ENCODE peak calls at places on chromosomes 11 and 22, in six cellular contexts. X is neural progenitor cell; R is body of pancreas; W is brain microvascular endothelial cell; S is colonic mucosa; C is CD4-positive, alpha-beta T cell. Q is an unnamed sample. For H3K27me3, the result is how much of the 10 kb centered on the place peaks cover.

GRCh38 chr22:48536691-48537591 is 1290.7 kb downstream of the BRD1 start:
- DNase-seq in X (no peak), R (peak), W (no peak), S (no peak), C (no peak), Q (peak)

GRCh38 chr22:39581303-39581702 is 10.8 kb downstream of the CACNA1I start:
- DNase-seq in X (no peak), R (no peak), W (no peak), S (no peak), C (no peak), Q (no peak)

GRCh38 chr11:35102267-35102666 is 36.7 kb upstream of the CD44 start:
- DNase-seq in X (no peak), R (no peak), W (no peak), S (no peak), C (no peak), Q (no peak)

GRCh38 chr11:86079421-86079820 is 10.5 kb upstream of the PICALM start:
- DNase-seq in X (no peak), R (no peak), W (no peak), S (no peak), C (no peak), Q (no peak)

GRCh38 chr22:44003776-44004460 is 20.2 kb upstream of the PARVB start:
- DNase-seq in X (peak), R (no peak), W (no peak), S (no peak), C (no peak), Q (no peak)

GRCh38 chr11:103234974-103235373 is 125.7 kb downstream of the DYNC2H1 start:
- DNase-seq in X (no peak), R (no peak), W (no peak), S (no peak), C (no peak), Q (no peak)

GRCh38 chr11:46353706-46354105 is 6.4 kb downstream of the DGKZ start:
- DNase-seq in X (no peak), R (no peak), W (no peak), S (no peak), C (no peak), Q (peak)

GRCh38 chr22:28917747-28918543 is 34.6 kb downstream of the ZNRF3 start:
- DNase-seq in X (peak), R (peak), W (no peak), S (peak), C (no peak), Q (no peak)

GRCh38 chr11:6320411-6321207 is at the start of gene CAVIN3:
- DNase-seq in X (peak), R (peak), W (peak), S (peak), C (no peak), Q (no peak)

GRCh38 chr22:25833676-25834075 is 91.7 kb downstream of the MYO18B start:
- DNase-seq in X (no peak), R (no peak), W (no peak), S (no peak), C (no peak), Q (no peak)
- H3K27me3 ChIP-seq in X (under half), R (under half), W (under half), S (under half), C (under half), Q (under half)

GRCh38 chr11:21514298-21514697 is 678.6 kb upstream of the ANO5 start:
- DNase-seq in X (peak), R (peak), W (no peak), S (no peak), C (no peak), Q (no peak)
- TF ChIP-seq CTCF in X (peak), R (peak), W (no peak), S (peak), C (no peak), Q (no peak)

GRCh38 chr11:76664578-76665061 is 5.9 kb downstream of the LRRC32 start:
- DNase-seq in X (no peak), R (peak), W (no peak), S (no peak), C (no peak), Q (no peak)

GRCh38 chr11:76663461-76663760 is 7.1 kb downstream of the LRRC32 start:
- DNase-seq in X (no peak), R (peak), W (no peak), S (no peak), C (no peak), Q (no peak)

GRCh38 chr11:76665172-76665571 is 5.4 kb downstream of the LRRC32 start:
- DNase-seq in X (no peak), R (no peak), W (no peak), S (no peak), C (no peak), Q (no peak)

GRCh38 chr11:76662656-76663460 is 7.7 kb downstream of the LRRC32 start:
- DNase-seq in X (no peak), R (no peak), W (no peak), S (no peak), C (no peak), Q (no peak)

GRCh38 chr11:76663912-76664440 is 6.6 kb downstream of the LRRC32 start:
- DNase-seq in X (no peak), R (peak), W (no peak), S (no peak), C (no peak), Q (no peak)
- H3K27ac ChIP-seq in X (no peak), R (no peak), W (no peak), S (no peak), C (no peak), Q (no peak)

GRCh38 chr11:117678651-117679407 is 118.2 kb downstream of the DSCAML1 start:
- DNase-seq in X (no peak), R (no peak), W (no peak), S (no peak), C (no peak), Q (peak)

GRCh38 chr11:117679464-117679863 is 117.6 kb downstream of the DSCAML1 start:
- DNase-seq in X (no peak), R (no peak), W (no peak), S (no peak), C (no peak), Q (no peak)

GRCh38 chr11:117676501-117676900 is 120.5 kb downstream of the DSCAML1 start:
- DNase-seq in X (no peak), R (no peak), W (no peak), S (no peak), C (no peak), Q (no peak)

GRCh38 chr11:117673561-117673960 is 123.5 kb downstream of the DSCAML1 start:
- DNase-seq in X (no peak), R (no peak), W (no peak), S (no peak), C (no peak), Q (peak)

GRCh38 chr11:117677729-117678310 is 119.2 kb downstream of the DSCAML1 start:
- DNase-seq in X (no peak), R (no peak), W (no peak), S (no peak), C (no peak), Q (no peak)
- H3K27me3 ChIP-seq in X (under half), R (under half), W (under half), S (under half), C (under half), Q (under half)

DNA sequence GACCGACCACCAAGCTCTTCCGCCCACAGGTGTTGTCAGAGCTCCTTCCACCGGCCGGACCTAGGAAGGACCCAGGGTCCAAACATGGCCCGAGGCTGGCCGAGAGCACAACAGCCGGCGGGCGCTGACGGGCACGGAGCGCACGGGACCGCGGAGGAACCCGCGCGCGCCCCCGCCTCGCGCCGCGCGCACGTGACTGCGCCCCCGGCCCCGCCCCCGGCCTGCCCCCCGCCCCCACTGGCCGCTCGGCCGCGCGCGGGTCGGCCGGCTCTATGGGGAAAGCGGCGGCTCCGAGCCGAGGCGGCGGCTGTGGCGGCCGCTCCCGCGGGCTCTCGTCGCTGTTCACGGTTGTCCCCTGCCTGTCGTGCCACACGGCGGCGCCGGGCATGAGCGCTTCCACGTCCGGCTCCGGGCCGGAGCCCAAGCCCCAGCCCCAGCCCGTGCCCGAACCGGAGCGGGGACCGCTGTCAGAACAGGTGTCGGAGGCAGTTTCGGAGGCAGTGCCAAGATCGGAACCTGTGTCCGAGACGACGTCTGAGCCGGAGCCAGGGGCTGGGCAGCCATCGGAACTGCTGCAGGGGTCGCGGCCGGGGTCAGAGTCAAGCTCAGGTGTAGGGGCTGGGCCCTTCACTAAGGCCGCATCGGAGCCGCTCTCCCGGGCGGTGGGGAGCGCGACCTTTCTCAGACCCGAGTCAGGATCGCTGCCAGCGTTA is at the start of gene OSBP2:
- DNase-seq in X (peak), R (peak), W (no peak), S (peak), C (peak), Q (peak)
- TF ChIP-seq CTCF in X (no peak), R (no peak), W (no peak), S (no peak), C (no peak), Q (no peak)

GRCh38 chr11:124807201-124807600 is 7.0 kb upstream of the MSANTD2 start:
- DNase-seq in X (no peak), R (no peak), W (no peak), S (no peak), C (no peak), Q (no peak)
- H3K27ac ChIP-seq in X (no peak), R (no peak), W (no peak), S (no peak), C (no peak), Q (peak)

DNA sequence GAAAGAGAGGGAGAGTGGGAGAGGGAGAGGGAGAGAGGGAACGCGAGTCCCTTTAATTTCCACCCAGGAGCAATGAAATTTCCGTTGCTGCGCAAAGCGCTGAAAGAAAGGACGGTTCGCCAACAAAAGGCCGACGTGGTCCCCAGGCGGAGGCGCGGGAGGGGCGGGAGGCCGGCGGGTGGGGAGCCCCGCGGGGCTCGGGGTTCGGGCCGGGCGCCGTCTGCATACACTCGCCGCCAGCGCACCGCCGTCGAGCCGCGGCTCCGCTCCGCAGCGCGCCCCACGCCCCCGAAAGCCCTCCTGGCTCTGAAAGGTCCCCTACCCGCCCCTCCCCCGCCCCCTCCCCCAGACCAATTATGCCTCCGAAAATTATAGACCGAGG is at the start of gene FGF3:
- DNase-seq in X (no peak), R (no peak), W (no peak), S (no peak), C (no peak), Q (no peak)
- H3K27me3 ChIP-seq in X (half or more), R (under half), W (half or more), S (half or more), C (half or more), Q (under half)

GRCh38 chr11:33630936-33631748 is 69.5 kb downstream of the C11orf91 start:
- DNase-seq in X (no peak), R (no peak), W (no peak), S (no peak), C (no peak), Q (no peak)
- TF ChIP-seq CTCF in X (no peak), R (no peak), W (peak), S (no peak), C (no peak), Q (no peak)

Q was measured in dorsolateral prefrontal cortex.